ENCODE peak calls at places on chromosome 3, in four cellular contexts. O is endodermal cell, L is smooth muscle cell of the brain vasculature, B is ureter. Q is an unnamed sample.

GRCh38 chr3:188775412-188775811 is 396.4 kb upstream of the TPRG1 start:
- DNase-seq in L (no peak), B (no peak), O (no peak), Q (no peak)

GRCh38 chr3:27127879-27128278 is 241.3 kb downstream of the NEK10 start:
- DNase-seq in L (no peak), O (no peak), B (no peak), Q (no peak)

GRCh38 chr3:75049581-75049980 is 435.1 kb upstream of the CNTN3 start:
- DNase-seq in B (no peak), L (no peak), O (no peak), Q (no peak)

GRCh38 chr3:130507746-130508145 is 9.2 kb upstream of the COL6A6 start:
- DNase-seq in L (no peak), O (no peak), B (no peak), Q (no peak)

GRCh38 chr3:87792532-87793321 is 266.1 kb downstream of the CGGBP1 start:
- DNase-seq in B (no peak), L (no peak), O (peak), Q (no peak)

GRCh38 chr3:33868309-33868708 is 69.9 kb downstream of the PDCD6IP start:
- DNase-seq in B (no peak), L (no peak), O (no peak), Q (no peak)

GRCh38 chr3:194736277-194736895 is 50.7 kb downstream of the FAM43A start:
- DNase-seq in L (no peak), B (no peak), O (no peak), Q (no peak)

GRCh38 chr3:52090131-52090548 is 33.8 kb upstream of the DUSP7 start:
- DNase-seq in L (peak), O (no peak), B (no peak), Q (peak)

GRCh38 chr3:48077835-48078234 is 61.6 kb upstream of the MAP4 start:
- DNase-seq in L (no peak), O (no peak), B (no peak), Q (peak)

GRCh38 chr3:187957209-187957981 is 196.6 kb upstream of the LPP start:
- DNase-seq in O (no peak), B (no peak), L (no peak), Q (no peak)

GRCh38 chr3:179829391-179829790 is 176.6 kb downstream of the USP13 start:
- DNase-seq in O (peak), B (no peak), L (no peak), Q (no peak)